ENCODE peak calls at places on chromosome 3, in five cellular contexts. O, M, Z, U and B are unnamed samples.

GRCh38 chr3:9916346-9916733 is 558 bp upstream of the IL17RC start:
- DNase-seq in O (no peak), M (no peak), Z (no peak), U (no peak), B (no peak)

GRCh38 chr3:196793224-196793623 is 53.6 kb downstream of the PAK2 start:
- DNase-seq in O (peak; percentile 29), M (no peak), Z (peak; percentile 84), U (peak; percentile 25), B (peak; percentile 99)

GRCh38 chr3:8517490-8517889 is 15.9 kb downstream of the LMCD1 start:
- DNase-seq in O (no peak), M (no peak), Z (no peak), U (no peak), B (no peak)

GRCh38 chr3:111998661-111999641 is at the start of gene TAGLN3:
- DNase-seq in O (no peak), M (no peak), Z (no peak), U (peak; percentile 70), B (peak; percentile 11)

GRCh38 chr3:141234283-141234682 is 2.7 kb downstream of the PXYLP1 start:
- DNase-seq in O (no peak), M (no peak), Z (no peak), U (no peak), B (no peak)

GRCh38 chr3:195034541-195034940 is 236.4 kb downstream of the XXYLT1 start:
- DNase-seq in O (no peak), M (no peak), Z (no peak), U (no peak), B (no peak)

GRCh38 chr3:12159227-12159601 is 502 bp upstream of the TIMP4 start:
- DNase-seq in O (no peak), M (no peak), Z (no peak), U (no peak), B (no peak)

GRCh38 chr3:17013050-17013449 is 128.3 kb downstream of the PLCL2 start:
- DNase-seq in O (no peak), M (no peak), Z (no peak), U (no peak), B (no peak)

GRCh38 chr3:176906046-176906905 is 291.0 kb downstream of the TBL1XR1 start:
- DNase-seq in O (no peak), M (no peak), Z (peak; percentile 23), U (peak; percentile 6), B (peak; percentile 90)

GRCh38 chr3:134809412-134810051 is 14.5 kb downstream of the EPHB1 start:
- DNase-seq in O (no peak), M (no peak), Z (no peak), U (no peak), B (no peak)

GRCh38 chr3:38404286-38404685 is 49.4 kb upstream of the ACVR2B start:
- DNase-seq in O (no peak), M (no peak), Z (no peak), U (no peak), B (no peak)

GRCh38 chr3:32045091-32045964 is 61.1 kb upstream of the GPD1L start:
- DNase-seq in O (peak; percentile 8), M (no peak), Z (peak; percentile 85), U (peak; percentile 9), B (no peak)

GRCh38 chr3:135055449-135055848 is 260.4 kb downstream of the EPHB1 start:
- DNase-seq in O (no peak), M (no peak), Z (no peak), U (no peak), B (no peak)

GRCh38 chr3:178850452-178851166 is 221.0 kb downstream of the ZMAT3 start:
- DNase-seq in O (no peak), M (no peak), Z (no peak), U (no peak), B (no peak)

GRCh38 chr3:113628788-113629187 is 67.7 kb downstream of the USF3 start:
- DNase-seq in O (no peak), M (no peak), Z (no peak), U (no peak), B (no peak)

GRCh38 chr3:42501681-42502428 is 588 bp upstream of the VIPR1 start:
- DNase-seq in O (no peak), M (no peak), Z (peak; percentile 22), U (peak; percentile 85), B (peak; percentile 85)

GRCh38 chr3:128907706-128908445 is 28.5 kb downstream of the ACAD9 start:
- DNase-seq in O (no peak), M (no peak), Z (no peak), U (no peak), B (no peak)

GRCh38 chr3:132325103-132325606 is 7.9 kb downstream of the ACP3 start:
- DNase-seq in O (no peak), M (no peak), Z (no peak), U (no peak), B (no peak)
- TF ChIP-seq JUND in O (no peak), M (no peak), Z (no peak), U (no peak), B (no peak)

DNA sequence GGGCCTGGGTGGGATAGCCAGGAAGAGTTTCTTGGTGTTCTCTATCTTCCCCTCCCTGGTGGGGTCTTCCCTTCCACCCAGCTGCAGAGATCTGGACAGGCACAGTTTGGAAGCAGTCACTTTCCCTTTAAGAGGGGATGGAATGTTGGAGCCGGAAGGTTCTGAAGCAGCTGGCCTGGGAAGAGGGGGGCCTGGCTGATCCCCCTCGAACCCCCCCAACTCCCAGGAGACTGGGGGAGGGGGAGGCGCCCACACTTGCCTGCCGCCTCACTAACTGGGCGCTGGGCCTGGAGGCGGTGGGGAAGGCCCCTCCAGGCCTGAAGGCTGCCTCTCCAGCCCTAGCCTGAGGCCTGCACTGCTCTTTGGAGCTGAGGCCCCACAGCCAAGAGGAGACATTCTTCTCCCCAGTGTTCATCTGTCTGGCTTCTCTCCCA is 1.4 kb downstream of the DVL3 start:
- DNase-seq in O (no peak), M (no peak), Z (peak; percentile 53), U (peak; percentile 78), B (no peak)
- TF ChIP-seq JUND in O (no peak), M (no peak), Z (no peak), U (no peak), B (no peak)

DNA sequence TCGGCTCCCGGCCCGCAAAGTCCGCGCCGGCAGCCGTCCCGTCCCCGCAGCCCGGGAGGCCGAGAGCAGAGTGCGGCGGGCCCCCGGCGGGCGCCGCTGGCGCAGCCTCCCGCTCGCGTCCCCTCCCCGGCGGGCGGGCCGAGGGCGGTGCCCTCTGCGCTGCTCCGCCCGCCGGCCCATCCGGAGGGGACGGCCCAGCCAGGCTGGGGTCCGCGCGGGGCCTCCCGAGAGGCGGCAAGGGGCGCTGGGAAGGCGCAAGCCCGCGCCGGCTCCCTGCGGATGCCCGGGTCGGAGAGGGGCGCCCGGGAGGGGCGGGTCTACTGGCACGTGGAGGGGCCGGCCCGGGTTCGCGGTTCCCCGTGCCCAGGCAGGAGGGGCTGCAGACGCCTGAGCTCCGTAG is at the start of the genes CLCN2 and POLR2H:
- DNase-seq in O (no peak), M (no peak), Z (peak; percentile 53), U (peak; percentile 89), B (peak; percentile 77)
- TF ChIP-seq JUND in O (no peak), M (no peak), Z (no peak), U (no peak), B (no peak)

GRCh38 chr3:59573911-59574310 is 524.1 kb upstream of the CFAP20DC start:
- DNase-seq in O (no peak), M (no peak), Z (no peak), U (no peak), B (no peak)
- TF ChIP-seq JUND in O (no peak), M (no peak), Z (no peak), U (no peak), B (no peak)

GRCh38 chr3:165339753-165340152 is 143.6 kb upstream of the SLITRK3 start:
- DNase-seq in O (peak; percentile 21), M (no peak), Z (no peak), U (no peak), B (peak; percentile 61)
- TF ChIP-seq JUND in O (no peak), M (no peak), Z (no peak), U (no peak), B (no peak)

DNA sequence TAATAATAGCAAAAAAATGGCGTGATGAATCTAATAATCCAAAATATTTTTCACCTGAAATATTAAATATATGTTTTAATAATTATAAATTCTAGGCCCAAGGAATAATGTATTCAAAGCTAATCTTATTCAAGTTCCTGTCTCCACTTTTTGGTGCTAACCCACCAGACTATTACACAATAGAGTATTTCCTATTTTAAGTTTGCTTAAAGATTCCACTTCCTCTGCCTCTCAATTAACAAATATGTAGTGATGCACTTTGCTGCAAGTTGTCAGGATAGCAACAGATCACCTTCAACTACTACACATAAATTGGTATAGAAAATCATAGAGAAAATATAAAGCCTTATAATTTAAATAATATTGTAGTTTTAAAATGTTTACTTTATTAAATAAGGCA is 467.5 kb downstream of the C3orf38 start:
- DNase-seq in O (no peak), M (no peak), Z (no peak), U (no peak), B (no peak)
- TF ChIP-seq JUND in O (no peak), M (no peak), Z (no peak), U (no peak), B (no peak)

GRCh38 chr3:131526801-131527347 is 24.1 kb upstream of the MRPL3 start:
- DNase-seq in O (no peak), M (no peak), Z (peak; percentile 32), U (no peak), B (no peak)
- TF ChIP-seq JUND in O (no peak), M (no peak), Z (no peak), U (no peak), B (no peak)

GRCh38 chr3:47365213-47366153 is 15.3 kb upstream of the PTPN23 start:
- DNase-seq in O (no peak), M (no peak), Z (no peak), U (no peak), B (no peak)
- TF ChIP-seq JUND in O (no peak), M (no peak), Z (no peak), U (peak; percentile 49), B (no peak)

GRCh38 chr3:45084820-45085816 is 59.0 kb downstream of the CLEC3B start:
- DNase-seq in O (no peak), M (no peak), Z (peak; percentile 16), U (no peak), B (no peak)
- TF ChIP-seq JUND in O (peak; percentile 10), M (no peak), Z (no peak), U (peak; percentile 82), B (no peak)

DNA sequence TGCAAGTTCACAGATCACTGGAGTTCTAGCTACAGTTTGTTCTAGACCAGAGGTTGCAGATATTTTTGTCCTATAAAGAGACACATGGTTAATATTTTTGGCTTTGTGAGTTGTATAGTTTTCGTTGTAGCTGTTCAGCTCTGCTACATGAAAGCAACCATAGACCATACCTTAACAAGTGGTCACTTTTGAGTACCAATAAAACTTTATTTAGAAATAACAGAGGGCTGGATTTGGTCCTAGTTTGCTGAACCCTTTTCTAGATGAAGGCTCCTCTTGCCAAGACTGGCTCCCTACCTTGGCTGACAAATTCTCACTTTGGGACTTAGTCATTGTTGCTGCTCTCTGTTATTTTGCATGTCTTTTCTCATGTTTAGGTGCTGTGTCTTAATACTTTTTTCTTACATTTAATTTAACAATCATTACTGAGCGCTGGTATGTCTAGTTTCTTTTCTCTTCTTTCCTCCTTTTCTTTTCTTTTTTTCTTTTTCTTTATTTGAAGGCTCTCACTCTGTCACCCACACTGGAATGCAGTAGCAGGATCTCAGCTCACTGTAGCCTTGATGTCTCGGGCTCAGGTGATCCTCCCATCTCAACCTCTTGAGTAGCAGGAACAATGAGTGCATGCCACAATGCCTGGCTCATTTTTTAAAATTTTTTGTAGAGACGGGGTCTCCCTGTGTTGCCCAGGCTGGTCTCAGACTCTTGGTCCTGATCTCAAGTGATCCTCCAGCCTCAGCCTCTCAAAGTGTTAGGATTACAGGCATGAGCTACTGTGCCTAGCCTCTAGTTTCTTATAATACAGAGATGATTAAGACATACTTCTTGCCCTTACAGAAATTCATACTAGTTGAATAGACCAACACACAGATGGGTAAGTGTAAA is 227.5 kb downstream of the PTPRG start:
- DNase-seq in O (no peak), M (no peak), Z (no peak), U (no peak), B (no peak)
- TF ChIP-seq JUND in O (no peak), M (no peak), Z (no peak), U (no peak), B (no peak)